ENCODE peak calls at places on chromosome 12, in five cellular contexts. T is HCT116, A is K562, S is GM12878, Y is HepG2. E is an unnamed sample.
A peak's percentile ranks its signal among the peaks of the same experiment; 100 is the strongest.

GRCh38 chr12:45336331-45336730 is 120.4 kb downstream of the ANO6 start:
- DNase-seq in S (no peak), A (no peak), T (no peak), Y (no peak), E (no peak)

GRCh38 chr12:29041621-29042020 is 107.5 kb upstream of the FAR2 start:
- DNase-seq in S (no peak), T (peak; percentile 36), A (no peak), Y (no peak), E (no peak)

GRCh38 chr12:43858096-43858495 is 22.2 kb downstream of the TMEM117 start:
- DNase-seq in S (no peak), Y (no peak), A (no peak), T (no peak), E (no peak)

GRCh38 chr12:11927311-11927935 is 143.3 kb upstream of the BCL2L14 start:
- DNase-seq in T (no peak), Y (no peak), S (no peak), A (no peak), E (no peak)

GRCh38 chr12:570949-571794 is 92.1 kb downstream of the NINJ2 start:
- DNase-seq in S (no peak), A (peak; percentile 42), Y (peak; percentile 58), T (peak; percentile 81), E (no peak)

GRCh38 chr12:100716949-100717732 is 77.4 kb upstream of the ANO4 start:
- DNase-seq in S (no peak), Y (no peak), A (no peak), T (no peak), E (peak; percentile 71)

GRCh38 chr12:32399373-32400113 is at the start of gene FGD4:
- DNase-seq in A (peak; percentile 83), Y (peak; percentile 69), T (peak; percentile 72), S (no peak), E (peak; percentile 94)

GRCh38 chr12:54725233-54725843 is 77.2 kb upstream of the DCD start:
- DNase-seq in T (peak; percentile 48), Y (peak; percentile 30), A (peak; percentile 14), S (no peak), E (no peak)

GRCh38 chr12:62738611-62739010 is 196.3 kb downstream of the PPM1H start:
- DNase-seq in S (no peak), Y (no peak), A (no peak), T (no peak), E (no peak)

GRCh38 chr12:108271951-108272729 is 67.0 kb downstream of the CMKLR1 start:
- DNase-seq in S (no peak), A (no peak), T (no peak), Y (no peak), E (no peak)

GRCh38 chr12:124289634-124290600 is 5.0 kb upstream of the RFLNA start:
- DNase-seq in A (no peak), Y (no peak), T (no peak), S (no peak), E (peak; percentile 77)

GRCh38 chr12:122820838-122821271 is 14.4 kb upstream of the HIP1R start:
- DNase-seq in A (no peak), T (no peak), S (no peak), Y (no peak), E (no peak)

DNA sequence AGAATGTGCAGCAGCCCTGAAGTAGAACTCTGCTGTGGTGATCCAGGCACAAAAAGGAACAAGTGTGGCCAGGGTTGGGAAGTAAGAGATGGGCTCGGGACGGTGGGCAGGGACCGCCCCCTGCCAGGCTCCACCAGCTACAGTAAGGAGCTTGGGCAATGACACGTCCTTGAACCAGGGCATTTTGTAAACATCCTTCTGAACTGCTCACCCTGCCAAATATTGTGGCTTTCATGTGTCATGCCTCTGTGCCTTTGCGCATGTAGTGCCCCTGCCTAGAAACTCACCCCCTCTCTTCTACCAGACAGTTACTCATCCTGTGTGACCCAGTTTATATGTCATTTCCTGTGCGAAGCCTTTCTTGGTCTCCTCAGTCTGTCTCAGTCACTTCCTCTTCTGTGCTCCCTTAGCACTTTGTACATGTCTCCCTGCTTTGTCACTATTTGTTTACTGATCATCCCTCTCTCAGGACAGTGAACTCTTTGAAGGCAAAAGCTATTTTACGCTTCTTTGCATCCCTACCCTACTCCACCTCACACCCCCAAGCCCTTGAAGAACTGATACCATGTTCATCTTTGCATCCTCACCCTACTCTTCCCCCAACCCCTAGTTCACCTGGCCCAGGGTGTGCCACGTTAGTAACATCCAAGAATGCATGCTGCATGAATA is 108.9 kb upstream of the PLEKHG7 start:
- DNase-seq in S (peak; percentile 96), T (no peak), Y (peak; percentile 54), A (no peak), E (no peak)
- TF ChIP-seq ZBTB33 in S (no peak), T (no peak), Y (no peak), A (no peak), E (peak; percentile 30)

GRCh38 chr12:8662592-8662991 is at the start of gene MFAP5:
- DNase-seq in Y (no peak), T (no peak), A (no peak), S (no peak), E (no peak)
- TF ChIP-seq ZBTB33 in Y (no peak), T (no peak), A (no peak), S (no peak), E (no peak)

GRCh38 chr12:104951759-104952509 is 6.2 kb downstream of the SLC41A2 start:
- DNase-seq in S (no peak), A (no peak), T (no peak), Y (no peak), E (no peak)
- TF ChIP-seq ZBTB33 in S (no peak), A (no peak), T (no peak), Y (no peak), E (no peak)

GRCh38 chr12:57844725-57845477 is 1.6 kb downstream of the CTDSP2 start:
- DNase-seq in T (peak; percentile 23), Y (peak; percentile 68), A (peak; percentile 55), S (no peak), E (peak; percentile 60)
- TF ChIP-seq ZBTB33 in T (no peak), Y (no peak), A (no peak), S (no peak), E (no peak)

DNA sequence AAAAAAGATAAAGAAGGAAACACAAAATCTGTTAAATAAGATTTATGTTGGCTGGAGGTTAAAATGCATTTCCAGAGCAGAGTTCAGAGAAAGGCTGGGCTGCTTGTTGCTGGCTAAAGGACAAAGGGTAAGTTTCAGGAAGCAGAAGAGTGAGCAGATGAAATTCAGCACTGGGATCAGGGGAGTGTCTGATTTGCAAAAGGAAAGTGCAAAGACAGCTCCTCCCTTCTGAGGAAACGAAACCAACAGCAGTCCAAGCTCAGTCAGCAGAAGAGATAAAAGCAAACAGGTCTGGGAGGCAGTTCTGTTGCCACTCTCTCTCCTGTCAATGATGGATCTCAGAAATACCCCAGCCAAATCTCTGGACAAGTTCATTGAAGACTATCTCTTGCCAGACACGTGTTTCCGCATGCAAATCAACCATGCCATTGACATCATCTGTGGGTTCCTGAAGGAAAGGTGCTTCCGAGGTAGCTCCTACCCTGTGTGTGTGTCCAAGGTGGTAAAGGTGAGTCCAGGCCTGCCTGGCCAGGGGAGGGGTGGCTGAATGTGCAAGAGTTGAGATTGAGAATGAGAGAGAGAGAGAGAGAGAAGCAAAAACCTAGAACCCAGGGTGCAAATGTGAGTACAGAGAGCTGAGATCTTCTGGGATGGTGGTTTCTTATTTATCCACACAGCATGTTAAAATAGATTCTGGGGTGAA is at the start of gene OAS1:
- DNase-seq in Y (peak; percentile 72), S (peak; percentile 89), A (no peak), T (no peak), E (peak; percentile 59)
- TF ChIP-seq ZBTB33 in Y (no peak), S (no peak), A (no peak), T (no peak), E (no peak)

DNA sequence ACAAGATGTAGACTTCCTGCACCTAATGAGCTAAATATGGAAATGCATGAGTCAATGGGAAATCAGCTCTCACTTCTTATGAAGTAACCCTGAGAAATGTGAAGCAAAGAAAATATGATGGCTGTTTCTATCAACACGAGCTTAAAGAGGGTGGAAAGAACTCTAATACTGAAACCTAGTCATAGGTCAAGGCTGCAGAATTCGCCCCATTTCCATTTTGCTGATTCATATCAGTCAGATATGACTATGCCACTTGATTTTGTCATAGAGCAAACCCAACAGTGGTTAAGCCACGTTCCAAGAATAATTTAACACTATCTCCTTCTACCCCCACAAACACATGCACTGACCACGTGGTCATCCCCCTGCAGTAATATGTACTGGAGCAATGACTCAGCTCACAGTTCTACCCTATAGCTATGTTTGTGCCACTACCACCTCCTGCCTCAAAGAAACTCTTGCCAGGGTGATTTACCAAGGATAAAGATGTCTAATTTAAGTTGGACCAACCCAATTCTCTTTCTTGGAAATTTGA is 157.5 kb downstream of the TMTC3 start:
- DNase-seq in T (peak; percentile 34), Y (no peak), A (peak; percentile 8), S (peak; percentile 91), E (no peak)
- TF ChIP-seq ZBTB33 in T (no peak), Y (no peak), A (no peak), S (peak; percentile 10), E (peak; percentile 45)

DNA sequence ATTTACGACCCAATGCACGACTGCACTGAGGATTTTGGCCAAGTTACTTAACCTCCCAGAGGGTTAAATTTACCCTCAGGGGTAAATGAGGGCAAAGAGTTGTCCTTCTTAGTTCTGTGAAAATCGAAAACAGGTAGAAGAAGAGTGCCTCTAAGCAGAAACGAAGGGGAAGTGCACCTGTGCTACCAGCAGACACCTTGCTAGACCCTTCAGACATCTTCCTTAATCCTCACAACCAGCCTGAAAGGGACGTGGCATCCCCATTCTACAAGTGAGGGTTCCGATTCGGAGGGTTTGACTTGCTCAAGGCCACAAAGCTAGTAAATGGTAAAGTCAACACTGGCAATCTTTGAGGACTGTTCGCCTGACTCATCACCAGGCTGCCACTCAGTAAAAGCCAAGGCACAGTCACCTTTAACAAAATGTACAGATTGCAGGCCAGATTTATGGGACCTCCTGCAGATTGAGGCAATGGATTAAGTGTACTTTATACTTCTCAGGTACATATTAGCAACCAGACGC is 1.6 kb downstream of the GSG1 start:
- DNase-seq in T (no peak), Y (peak; percentile 62), S (no peak), A (no peak), E (no peak)
- TF ChIP-seq ZBTB33 in T (no peak), Y (no peak), S (no peak), A (no peak), E (no peak)

GRCh38 chr12:116015525-116015924 is 262.0 kb downstream of the MED13L start:
- DNase-seq in A (peak; percentile 13), S (no peak), T (no peak), Y (peak; percentile 21), E (peak; percentile 15)
- TF ChIP-seq ZBTB33 in A (no peak), S (no peak), T (no peak), Y (no peak), E (no peak)

E was measured in SK-N-SH.